ENCODE peak calls at places on chromosomes 11 and 22, in five cellular contexts. H, N, P, C and K are unnamed samples.

GRCh38 chr22:20389288-20389687 is 4.7 kb upstream of the ZNF74 start:
- DNase-seq in H (no peak), N (no peak), P (no peak), C (no peak), K (no peak)

GRCh38 chr11:47137476-47137875 is 39.2 kb downstream of the ARFGAP2 start:
- DNase-seq in H (no peak), N (no peak), P (no peak), C (no peak), K (no peak)

GRCh38 chr11:121476379-121477032 is 23.7 kb upstream of the SORL1-AS1 start:
- DNase-seq in H (no peak), N (no peak), P (no peak), C (no peak), K (no peak)

GRCh38 chr22:36328635-36329216 is 59.0 kb downstream of the MYH9 start:
- DNase-seq in H (peak), N (peak), P (no peak), C (peak), K (peak)

GRCh38 chr11:85756401-85757200 is 54.3 kb downstream of the SYTL2 start:
- DNase-seq in H (no peak), N (no peak), P (no peak), C (no peak), K (no peak)

GRCh38 chr11:30326911-30327310 is 4.0 kb downstream of the ARL14EP start:
- DNase-seq in H (no peak), N (no peak), P (no peak), C (no peak), K (no peak)

GRCh38 chr11:100637706-100638105 is 49.4 kb upstream of the ARHGAP42 start:
- DNase-seq in H (no peak), N (no peak), P (no peak), C (no peak), K (no peak)

GRCh38 chr11:1226226-1226961 is 3.5 kb downstream of the MUC5B start:
- DNase-seq in H (no peak), N (no peak), P (peak), C (no peak), K (peak)

GRCh38 chr22:50730941-50731661 is 6.9 kb upstream of the ACR start:
- DNase-seq in H (peak), N (no peak), P (peak), C (no peak), K (no peak)

GRCh38 chr22:46471901-46472721 is 65.3 kb downstream of the CELSR1 start:
- DNase-seq in H (no peak), N (no peak), P (no peak), C (no peak), K (no peak)

DNA sequence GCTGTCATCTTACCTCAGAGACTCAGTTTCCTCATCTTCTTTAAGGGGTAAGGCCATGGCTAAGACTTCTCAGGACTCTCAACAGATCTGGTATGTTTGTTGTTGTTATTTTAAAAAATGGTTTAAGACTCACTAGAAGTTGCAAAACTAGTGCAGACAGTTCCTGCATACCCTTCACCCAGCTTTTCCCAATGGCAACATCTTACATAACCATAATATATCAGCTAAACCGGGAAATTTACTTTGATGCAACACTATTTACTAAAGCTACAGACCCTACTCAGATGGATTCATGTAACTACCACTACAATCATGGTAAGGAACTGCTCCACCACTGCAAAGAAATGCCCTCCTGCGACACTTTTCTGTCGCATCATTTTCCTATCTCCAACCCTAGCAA is 20.4 kb downstream of the LGR4 start:
- DNase-seq in H (no peak), N (no peak), P (no peak), C (no peak), K (no peak)
- TF ChIP-seq CTCF in H (no peak), N (no peak), P (no peak), C (no peak), K (no peak)

GRCh38 chr11:5989203-5989602 is 2.4 kb upstream of the OR52L1 start:
- DNase-seq in H (no peak), N (no peak), P (no peak), C (no peak), K (no peak)

GRCh38 chr11:5994791-5995190 is 8.0 kb upstream of the OR52L1 start:
- DNase-seq in H (no peak), N (no peak), P (no peak), C (no peak), K (no peak)

GRCh38 chr11:5986885-5987284 is at the start of gene OR52L1:
- DNase-seq in H (no peak), N (no peak), P (no peak), C (no peak), K (no peak)

GRCh38 chr11:5992150-5992549 is 5.4 kb upstream of the OR52L1 start:
- DNase-seq in H (no peak), N (no peak), P (no peak), C (no peak), K (no peak)

GRCh38 chr11:5992604-5993251 is 5.9 kb upstream of the OR52L1 start:
- DNase-seq in H (peak), N (no peak), P (peak), C (peak), K (no peak)
- TF ChIP-seq CTCF in H (peak), N (peak), P (peak), C (peak), K (no peak)

GRCh38 chr22:32823024-32823730 is 21.7 kb downstream of the TIMP3 start:
- DNase-seq in H (peak), N (peak), P (peak), C (peak), K (no peak)
- TF ChIP-seq CTCF in H (peak), N (peak), P (peak), C (peak), K (no peak)

DNA sequence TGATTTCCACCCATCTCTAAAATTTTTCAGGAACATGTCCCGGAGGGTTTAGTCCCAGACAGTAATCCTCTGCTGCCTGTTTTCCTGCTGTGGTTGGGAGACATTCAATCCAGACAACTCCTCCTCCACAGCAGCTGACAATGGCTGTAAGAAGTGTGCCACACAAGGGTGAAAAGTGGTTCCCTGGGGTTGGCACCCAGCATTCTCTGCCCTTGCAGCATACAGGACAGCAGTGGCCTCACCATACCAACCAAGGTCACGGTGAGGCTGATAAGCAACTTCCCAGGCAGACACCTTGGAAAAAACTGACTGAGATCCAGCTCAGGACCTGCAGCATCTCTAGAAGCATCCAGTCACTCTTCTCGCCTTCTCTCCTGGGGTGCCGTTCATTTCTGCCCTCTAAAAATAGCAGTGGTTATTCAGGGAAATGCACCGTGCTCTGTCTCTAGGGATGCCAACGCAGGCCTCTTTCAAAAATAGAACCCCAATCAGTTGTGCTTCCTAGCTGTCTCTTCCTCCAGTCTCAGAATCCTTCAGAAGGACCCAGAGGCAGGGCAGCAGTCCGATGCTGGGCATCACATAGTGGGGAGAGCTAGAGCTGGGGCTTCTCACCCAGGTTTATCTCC is 241.0 kb downstream of the TENM4 start:
- DNase-seq in H (no peak), N (no peak), P (no peak), C (no peak), K (no peak)
- TF ChIP-seq CTCF in H (no peak), N (no peak), P (no peak), C (no peak), K (no peak)

GRCh38 chr11:11987503-11988022 is 20.9 kb downstream of the DKK3 start:
- DNase-seq in H (peak), N (peak), P (no peak), C (peak), K (no peak)

GRCh38 chr11:11988099-11988651 is 20.3 kb downstream of the DKK3 start:
- DNase-seq in H (no peak), N (peak), P (no peak), C (peak), K (no peak)

GRCh38 chr11:11989774-11990744 is 18.4 kb downstream of the DKK3 start:
- DNase-seq in H (peak), N (peak), P (no peak), C (no peak), K (no peak)

GRCh38 chr11:11985954-11986949 is 22.2 kb downstream of the DKK3 start:
- DNase-seq in H (no peak), N (no peak), P (no peak), C (no peak), K (no peak)

GRCh38 chr11:11988862-11989261 is 19.6 kb downstream of the DKK3 start:
- DNase-seq in H (no peak), N (no peak), P (no peak), C (no peak), K (no peak)
- TF ChIP-seq CTCF in H (peak), N (peak), P (peak), C (peak), K (peak)

GRCh38 chr22:35102663-35103062 is 36.7 kb downstream of the ISX start:
- DNase-seq in H (peak), N (no peak), P (no peak), C (peak), K (no peak)
- TF ChIP-seq CTCF in H (no peak), N (no peak), P (no peak), C (no peak), K (no peak)